ENCODE peak calls at places on chromosomes 5 and 9, in seven cellular contexts. Z, B, H, J, U, G and V are unnamed samples.

GRCh38 chr5:155013526-155013925 is at the start of gene KIF4B:
- DNase-seq in Z (no peak), B (no peak), H (no peak), J (no peak), U (no peak), G (no peak), V (no peak)

GRCh38 chr9:90988318-90988717 is 186.7 kb downstream of the SYK start:
- DNase-seq in Z (no peak), B (no peak), H (no peak), J (no peak), U (no peak), G (no peak), V (no peak)

GRCh38 chr9:127444921-127445850 is 6.0 kb downstream of the RPL12 start:
- DNase-seq in Z (no peak), B (no peak), H (no peak), J (no peak), U (no peak), G (peak; percentile 19), V (no peak)

GRCh38 chr9:83199240-83199639 is 136.3 kb upstream of the RASEF start:
- DNase-seq in Z (no peak), B (no peak), H (peak; percentile 62), J (no peak), U (peak; percentile 8), G (peak; percentile 79), V (no peak)

GRCh38 chr5:17123010-17123409 is 94.4 kb upstream of the BASP1 start:
- DNase-seq in Z (no peak), B (no peak), H (no peak), J (no peak), U (no peak), G (peak; percentile 15), V (no peak)

GRCh38 chr5:176794509-176794908 is 15.8 kb upstream of the UNC5A start:
- DNase-seq in Z (no peak), B (no peak), H (no peak), J (no peak), U (no peak), G (no peak), V (no peak)

GRCh38 chr5:77367733-77368132 is 124.4 kb downstream of the WDR41 start:
- DNase-seq in Z (peak; percentile 73), B (no peak), H (no peak), J (peak; percentile 19), U (no peak), G (no peak), V (peak; percentile 35)

GRCh38 chr5:118115791-118116190 is 872.6 kb downstream of the DTWD2 start:
- DNase-seq in Z (no peak), B (no peak), H (no peak), J (no peak), U (no peak), G (no peak), V (no peak)

GRCh38 chr9:116592926-116593325 is 94.2 kb upstream of the TRIM32 start:
- DNase-seq in Z (no peak), B (no peak), H (no peak), J (no peak), U (no peak), G (no peak), V (no peak)

GRCh38 chr5:151432210-151432609 is 15.2 kb upstream of the SLC36A1 start:
- DNase-seq in Z (no peak), B (no peak), H (no peak), J (no peak), U (no peak), G (no peak), V (no peak)

GRCh38 chr5:76601470-76601869 is 21.7 kb downstream of the F2RL2 start:
- DNase-seq in Z (no peak), B (peak; percentile 19), H (no peak), J (no peak), U (peak; percentile 70), G (peak; percentile 94), V (peak; percentile 6)

GRCh38 chr5:149667084-149667826 is 62.9 kb upstream of the PPARGC1B start:
- DNase-seq in Z (peak; percentile 23), B (no peak), H (no peak), J (no peak), U (peak; percentile 45), G (peak; percentile 56), V (no peak)

GRCh38 chr5:84411832-84412605 is 27.3 kb upstream of the EDIL3 start:
- DNase-seq in Z (no peak), B (no peak), H (no peak), J (no peak), U (no peak), G (no peak), V (peak; percentile 54)

GRCh38 chr5:113378960-113379541 is 55.7 kb downstream of the TSSK1B start:
- DNase-seq in Z (peak; percentile 72), B (peak; percentile 52), H (peak; percentile 53), J (no peak), U (peak; percentile 79), G (peak; percentile 86), V (peak; percentile 42)

GRCh38 chr5:139251695-139252288 is 41.7 kb upstream of the MATR3 start:
- DNase-seq in Z (no peak), B (no peak), H (no peak), J (no peak), U (no peak), G (no peak), V (no peak)

GRCh38 chr9:113593682-113594281 is 130.3 kb downstream of the RGS3 start:
- DNase-seq in Z (peak; percentile 99), B (no peak), H (peak; percentile 87), J (peak; percentile 97), U (peak; percentile 20), G (peak; percentile 98), V (peak; percentile 98)

GRCh38 chr5:97979740-97980139 is 793.7 kb upstream of the RGMB start:
- DNase-seq in Z (no peak), B (no peak), H (peak; percentile 33), J (no peak), U (no peak), G (peak; percentile 61), V (no peak)

GRCh38 chr5:177595026-177595585 is 3.1 kb downstream of the TMED9 start:
- DNase-seq in Z (peak; percentile 54), B (no peak), H (no peak), J (no peak), U (no peak), G (no peak), V (no peak)

GRCh38 chr5:90305022-90305720 is 104.4 kb downstream of the CETN3 start:
- DNase-seq in Z (no peak), B (no peak), H (no peak), J (no peak), U (no peak), G (peak; percentile 2), V (no peak)

GRCh38 chr5:168943485-168943884 is 357.5 kb downstream of the SLIT3 start:
- DNase-seq in Z (no peak), B (no peak), H (no peak), J (no peak), U (no peak), G (no peak), V (no peak)

GRCh38 chr5:115329475-115329874 is 33.0 kb upstream of the CCDC112 start:
- DNase-seq in Z (no peak), B (no peak), H (no peak), J (no peak), U (no peak), G (no peak), V (no peak)

GRCh38 chr9:17063535-17064135 is 71.2 kb upstream of the CNTLN start:
- DNase-seq in Z (no peak), B (no peak), H (peak; percentile 16), J (peak; percentile 29), U (peak; percentile 16), G (peak; percentile 76), V (peak; percentile 37)

GRCh38 chr5:167816864-167817263 is 474.6 kb upstream of the WWC1 start:
- DNase-seq in Z (no peak), B (no peak), H (no peak), J (no peak), U (no peak), G (no peak), V (no peak)

GRCh38 chr5:122093415-122093814 is 15.4 kb upstream of the LOX start:
- DNase-seq in Z (no peak), B (no peak), H (no peak), J (no peak), U (no peak), G (peak; percentile 92), V (peak; percentile 61)

GRCh38 chr5:166354277-166354676 is 1937.2 kb upstream of the WWC1 start:
- DNase-seq in Z (no peak), B (no peak), H (no peak), J (no peak), U (no peak), G (no peak), V (no peak)

GRCh38 chr9:36148652-36149051 is 12.1 kb downstream of the GLIPR2 start:
- DNase-seq in Z (peak; percentile 99), B (peak; percentile 81), H (peak; percentile 68), J (peak; percentile 88), U (peak; percentile 61), G (peak; percentile 97), V (peak; percentile 100)
- H3K4me3 ChIP-seq in Z (no peak overlapping the region), B (no peak overlapping the region), H (no peak overlapping the region), J (no peak overlapping the region), U (no peak overlapping the region), G (peak overlapping the region; percentile 31), V (no peak overlapping the region)

GRCh38 chr5:7074176-7074575 is 321.8 kb upstream of the ADCY2 start:
- DNase-seq in Z (no peak), B (no peak), H (no peak), J (no peak), U (no peak), G (no peak), V (no peak)
- H3K27me3 ChIP-seq in Z (no peaks in the 10 kb centered on the region), B (no peaks in the 10 kb centered on the region), H (no peaks in the 10 kb centered on the region), J (no peaks in the 10 kb centered on the region), U (no peaks in the 10 kb centered on the region), G (peaks cover 6% of the 10 kb centered on the region), V (no peaks in the 10 kb centered on the region)

DNA sequence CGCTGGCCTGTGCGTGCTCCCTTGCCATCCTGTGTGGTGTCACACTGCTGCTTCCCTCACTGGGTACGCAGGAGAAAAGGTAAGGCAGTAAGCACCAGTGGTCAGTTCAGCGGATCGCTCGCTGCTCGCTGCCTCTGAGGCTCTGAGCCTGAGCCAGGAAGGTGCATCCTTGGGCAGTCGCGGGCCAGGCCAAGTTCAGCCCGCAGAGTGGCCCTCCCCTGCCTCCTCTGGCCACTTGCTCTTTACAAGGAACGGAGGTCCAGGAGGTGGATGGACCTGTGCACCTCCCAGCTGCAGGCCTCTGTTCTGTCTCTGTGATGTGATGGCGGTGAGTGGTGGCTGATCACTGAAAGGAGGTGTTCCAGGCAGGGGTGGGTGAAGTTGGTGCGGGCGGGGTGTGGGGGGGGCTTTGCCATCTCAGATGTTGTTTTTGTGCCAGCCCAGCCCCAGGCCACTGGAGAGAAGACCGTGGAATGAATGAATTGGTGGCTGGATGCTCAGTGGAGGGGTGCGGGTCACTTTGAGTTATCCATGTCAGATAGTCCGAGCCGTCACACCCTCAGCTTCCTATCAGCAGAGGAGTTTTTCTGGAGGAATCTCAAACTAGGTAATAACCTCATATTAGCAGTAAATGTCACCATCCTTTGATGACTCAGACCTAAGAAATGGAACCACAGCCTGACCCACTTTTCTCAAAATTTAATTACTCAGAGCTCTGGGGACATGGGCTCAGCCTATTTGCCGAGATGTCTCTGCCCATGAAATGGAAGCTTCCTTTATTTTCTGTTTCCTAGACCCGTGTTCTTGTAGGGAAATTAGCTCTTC is 7.3 kb downstream of the COL5A1 start:
- DNase-seq in Z (no peak), B (no peak), H (no peak), J (no peak), U (no peak), G (peak; percentile 73), V (no peak)
- H3K36me3 ChIP-seq in Z (no peaks in the 10 kb centered on the region), B (no peaks in the 10 kb centered on the region), H (no peaks in the 10 kb centered on the region), J (no peaks in the 10 kb centered on the region), U (no peaks in the 10 kb centered on the region), G (peaks cover 20% of the 10 kb centered on the region), V (peaks cover 43% of the 10 kb centered on the region)

DNA sequence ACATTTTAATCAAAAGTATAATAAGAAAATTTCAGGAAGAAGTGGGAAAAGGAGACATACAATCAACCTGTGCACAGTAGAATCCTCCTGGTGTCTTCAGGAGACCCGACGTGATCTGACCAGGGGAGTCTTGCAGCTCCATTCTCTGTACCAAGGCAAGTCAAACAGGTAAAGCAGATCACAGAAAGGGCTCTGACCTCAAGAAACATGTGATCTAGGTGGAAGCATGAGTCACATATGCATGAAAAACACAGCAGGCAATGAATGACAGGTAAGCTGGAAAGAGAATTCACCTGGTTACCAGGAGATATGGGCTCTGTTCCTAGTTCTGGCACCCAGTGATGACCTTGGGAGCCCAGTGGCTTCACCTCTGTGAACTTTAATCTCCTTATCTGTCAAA is 19.4 kb upstream of the FABP6 start:
- DNase-seq in Z (no peak), B (no peak), H (no peak), J (no peak), U (no peak), G (no peak), V (no peak)
- H3K4me3 ChIP-seq in Z (no peak overlapping the region), B (no peak overlapping the region), H (no peak overlapping the region), J (no peak overlapping the region), U (no peak overlapping the region), G (no peak overlapping the region), V (no peak overlapping the region)